ENCODE peak calls at places on chromosomes 3 and 15, in seven cellular contexts. C is Caco-2; A is AG09309; E is lung; L is CD8-positive, alpha-beta T cell; D is GM12865; I is brain microvascular endothelial cell. K is an unnamed sample.

GRCh38 chr3:17039579-17039978 is 154.8 kb downstream of the PLCL2 start:
- DNase-seq in A (peak; percentile 89), D (no peak), E (no peak), C (no peak), L (no peak), I (peak; percentile 91), K (no peak)

GRCh38 chr3:54146383-54147239 is 24.3 kb downstream of the CACNA2D3 start:
- DNase-seq in E (no peak), I (peak; percentile 6), L (no peak), C (peak; percentile 69), D (peak; percentile 33), A (no peak), K (peak; percentile 50)

GRCh38 chr15:28133281-28133680 is 34.2 kb upstream of the OCA2 start:
- DNase-seq in E (no peak), D (no peak), L (no peak), C (no peak), I (no peak), A (no peak), K (no peak)

GRCh38 chr3:107128942-107129341 is 248.3 kb upstream of the CCDC54 start:
- DNase-seq in C (no peak), I (no peak), A (no peak), L (no peak), E (no peak), D (no peak), K (no peak)

GRCh38 chr15:88609344-88609743 is 11.8 kb upstream of the AEN start:
- DNase-seq in I (no peak), D (no peak), C (no peak), L (no peak), E (no peak), A (no peak), K (no peak)

GRCh38 chr15:94075349-94075748 is 156.0 kb upstream of the MCTP2 start:
- DNase-seq in I (no peak), E (no peak), D (no peak), A (no peak), C (no peak), L (no peak), K (no peak)

GRCh38 chr3:24595801-24596200 is 101.2 kb upstream of the THRB start:
- DNase-seq in C (no peak), I (no peak), L (no peak), A (peak; percentile 11), E (no peak), D (no peak), K (no peak)

GRCh38 chr3:188286087-188286513 is 132.1 kb downstream of the LPP start:
- DNase-seq in L (no peak), I (peak; percentile 97), C (no peak), E (no peak), D (no peak), A (peak; percentile 99), K (no peak)

GRCh38 chr3:140706360-140706759 is 28.5 kb downstream of the TRIM42 start:
- DNase-seq in I (no peak), L (no peak), A (no peak), D (no peak), E (no peak), C (no peak), K (no peak)

GRCh38 chr15:40697916-40698315 is 2.9 kb downstream of the RAD51 start:
- DNase-seq in C (no peak), E (no peak), D (no peak), L (no peak), I (no peak), A (no peak), K (no peak)

GRCh38 chr3:33315826-33316225 is 38.6 kb downstream of the FBXL2 start:
- DNase-seq in D (no peak), A (peak; percentile 24), C (no peak), L (no peak), E (no peak), I (peak; percentile 14), K (no peak)

GRCh38 chr3:45773714-45774449 is 22.5 kb downstream of the SLC6A20 start:
- DNase-seq in A (no peak), D (no peak), C (no peak), I (no peak), L (no peak), E (no peak), K (no peak)

GRCh38 chr15:76823903-76824302 is 81.2 kb downstream of the SCAPER start:
- DNase-seq in C (no peak), E (no peak), D (no peak), A (no peak), I (no peak), L (no peak), K (no peak)

GRCh38 chr3:179322481-179323196 is at the start of gene ZNF639:
- DNase-seq in E (peak; percentile 81), A (no peak), L (peak; percentile 88), D (peak; percentile 94), I (peak; percentile 60), C (peak; percentile 92), K (peak; percentile 95)

GRCh38 chr3:187497037-187497436 is 128.9 kb downstream of the RTP4 start:
- DNase-seq in E (no peak), L (no peak), D (no peak), I (no peak), C (no peak), A (no peak), K (no peak)

GRCh38 chr3:73074681-73075305 is 13.3 kb downstream of the EBLN2 start:
- DNase-seq in E (no peak), A (no peak), L (no peak), C (no peak), D (no peak), I (no peak), K (no peak)

GRCh38 chr3:72991522-72991921 is 5.1 kb upstream of the PPP4R2 start:
- DNase-seq in I (no peak), D (no peak), A (no peak), L (no peak), E (no peak), C (no peak), K (no peak)

GRCh38 chr3:160531311-160531710 is 34.1 kb downstream of the KPNA4 start:
- DNase-seq in D (no peak), A (no peak), L (no peak), C (no peak), I (no peak), E (no peak), K (no peak)

GRCh38 chr15:76139368-76140068 is 79.7 kb downstream of the TMEM266 start:
- DNase-seq in D (peak; percentile 87), I (peak; percentile 78), E (peak; percentile 73), C (peak; percentile 78), L (peak; percentile 68), A (peak; percentile 27), K (peak; percentile 85)

GRCh38 chr3:146187334-146187950 is 26.5 kb upstream of the PLOD2 start:
- DNase-seq in C (peak; percentile 39), E (no peak), A (no peak), L (no peak), D (peak; percentile 18), I (peak; percentile 40), K (no peak)

GRCh38 chr3:105284876-105285275 is 81.8 kb upstream of the ALCAM start:
- DNase-seq in C (no peak), L (no peak), E (no peak), A (no peak), D (no peak), I (no peak), K (no peak)

GRCh38 chr15:42267286-42267685 is 5.7 kb upstream of the GANC start:
- DNase-seq in E (no peak), L (no peak), D (no peak), C (no peak), A (no peak), I (no peak), K (no peak)

GRCh38 chr3:182716114-182716688 is 77.1 kb upstream of the ATP11B start:
- DNase-seq in C (peak; percentile 34), A (no peak), I (no peak), E (no peak), L (no peak), D (peak; percentile 69), K (no peak)

GRCh38 chr3:96657710-96658109 is 156.7 kb upstream of the EPHA6 start:
- DNase-seq in I (no peak), L (no peak), E (no peak), D (no peak), A (no peak), C (no peak), K (no peak)

GRCh38 chr3:161274691-161275298 is 53.7 kb downstream of the NMD3 start:
- DNase-seq in A (no peak), L (no peak), D (peak; percentile 69), C (peak; percentile 53), I (peak; percentile 65), E (no peak), K (peak; percentile 25)

GRCh38 chr3:113629941-113630340 is 66.5 kb downstream of the USF3 start:
- DNase-seq in I (no peak), E (no peak), D (no peak), C (no peak), L (no peak), A (no peak), K (no peak)
- TF ChIP-seq CTCF in I (no peak), E (no peak), D (no peak), C (no peak), L (no peak), A (no peak), K (no peak)

DNA sequence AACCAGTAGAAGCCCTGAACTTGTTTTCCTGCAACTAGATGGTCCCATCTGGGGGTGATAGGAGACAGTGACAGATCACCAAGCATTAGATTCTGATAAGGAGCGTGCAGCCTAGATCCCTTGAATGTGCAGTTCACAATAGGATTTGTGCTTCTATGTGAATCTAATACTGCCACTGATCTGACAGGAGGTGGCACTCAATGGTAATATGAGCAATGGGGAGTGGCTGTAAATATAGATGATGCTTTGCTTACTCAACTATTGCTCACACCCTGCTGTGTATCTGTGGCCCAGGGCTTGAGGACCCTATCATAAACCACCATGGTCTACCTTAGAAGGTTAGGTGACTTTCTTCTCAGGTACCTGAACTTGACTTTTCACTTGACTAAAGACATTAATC is 417.1 kb upstream of the ARHGEF26 start:
- DNase-seq in A (no peak), I (no peak), E (no peak), C (no peak), D (no peak), L (no peak), K (no peak)
- TF ChIP-seq CTCF in A (no peak), I (no peak), E (no peak), C (no peak), D (no peak), L (no peak), K (no peak)

GRCh38 chr15:69834256-69834655 is 263.5 kb downstream of the TLE3 start:
- DNase-seq in L (no peak), A (no peak), I (no peak), E (no peak), D (no peak), C (no peak), K (no peak)
- TF ChIP-seq CTCF in L (no peak), A (no peak), I (no peak), E (no peak), D (no peak), C (no peak), K (no peak)

GRCh38 chr3:14375192-14375591 is 27.2 kb upstream of the SLC6A6 start:
- DNase-seq in A (no peak), E (no peak), I (no peak), D (no peak), C (no peak), L (no peak), K (no peak)
- TF ChIP-seq CTCF in A (no peak), E (no peak), I (peak; percentile 34), D (no peak), C (no peak), L (no peak), K (no peak)

K was measured in GM13977.